ENCODE peak calls at places on chromosomes 7 and 10, in six cellular contexts. B is IMR-90, O is H9, E is neuronal stem cell, R is H1, G is trophoblast cell. Z is an unnamed sample.

GRCh38 chr10:89535185-89536012 is at the start of gene SLC16A12:
- DNase-seq in B (no peak), O (peak), E (peak), R (peak), G (no peak), Z (peak)

GRCh38 chr7:129952164-129952652 is 552 bp downstream of the UBE2H start:
- DNase-seq in B (no peak), O (peak), E (no peak), R (peak), G (no peak), Z (peak)

GRCh38 chr10:3624367-3624766 is 160.6 kb downstream of the KLF6 start:
- DNase-seq in B (peak), O (no peak), E (no peak), R (no peak), G (peak), Z (peak)

GRCh38 chr10:12768156-12768731 is 233.3 kb downstream of the CCDC3 start:
- DNase-seq in B (peak), O (no peak), E (no peak), R (peak), G (no peak), Z (peak)

GRCh38 chr10:131786756-131787605 is 113.8 kb upstream of the PPP2R2D start:
- DNase-seq in B (peak), O (peak), E (peak), R (no peak), G (no peak), Z (no peak)

GRCh38 chr7:8261711-8262695 is at the start of gene ICA1:
- DNase-seq in B (no peak), O (peak), E (peak), R (peak), G (peak), Z (peak)

GRCh38 chr7:63054191-63054661 is 944.4 kb upstream of the ZNF722 start:
- DNase-seq in B (no peak), O (no peak), E (no peak), R (no peak), G (no peak), Z (no peak)

GRCh38 chr7:30740417-30741181 is 11.3 kb upstream of the INMT start:
- DNase-seq in B (peak), O (peak), E (peak), R (peak), G (peak), Z (peak)

GRCh38 chr7:3267928-3268690 is 32.9 kb upstream of the SDK1 start:
- DNase-seq in B (peak), O (no peak), E (no peak), R (no peak), G (no peak), Z (peak)

GRCh38 chr10:35216303-35216905 is 89.8 kb downstream of the CREM start:
- DNase-seq in B (peak), O (no peak), E (no peak), R (no peak), G (no peak), Z (peak)

GRCh38 chr10:78768041-78768569 is 300.7 kb upstream of the ZMIZ1 start:
- DNase-seq in B (no peak), O (no peak), E (no peak), R (no peak), G (no peak), Z (no peak)

GRCh38 chr7:38681882-38682281 is 50.7 kb upstream of the AMPH start:
- DNase-seq in B (peak), O (no peak), E (no peak), R (no peak), G (no peak), Z (no peak)

DNA sequence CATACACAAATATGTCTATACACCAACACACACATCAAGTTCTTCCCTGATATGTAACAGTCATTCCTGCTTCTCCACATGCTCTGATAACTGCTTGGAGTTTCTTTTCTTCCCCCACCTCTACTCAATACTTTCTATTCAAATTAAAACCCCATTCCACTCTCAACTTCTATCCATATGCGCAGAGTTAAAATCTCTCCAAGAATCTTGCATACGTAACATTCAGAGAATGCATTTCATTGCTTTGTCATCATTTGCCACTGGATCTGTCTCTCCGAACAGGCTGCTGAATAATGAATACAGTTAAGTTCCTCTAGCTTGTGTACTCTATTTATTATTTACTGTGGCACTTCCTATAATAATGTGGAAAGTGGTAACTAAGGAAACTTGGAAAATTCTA is 68.8 kb downstream of the DGKB start:
- DNase-seq in B (no peak), O (no peak), E (no peak), R (no peak), G (no peak), Z (no peak)
- H2BK5ac ChIP-seq in B (no peak), O (no peak), E (no peak), R (peak), G (no peak), Z (no peak)

DNA sequence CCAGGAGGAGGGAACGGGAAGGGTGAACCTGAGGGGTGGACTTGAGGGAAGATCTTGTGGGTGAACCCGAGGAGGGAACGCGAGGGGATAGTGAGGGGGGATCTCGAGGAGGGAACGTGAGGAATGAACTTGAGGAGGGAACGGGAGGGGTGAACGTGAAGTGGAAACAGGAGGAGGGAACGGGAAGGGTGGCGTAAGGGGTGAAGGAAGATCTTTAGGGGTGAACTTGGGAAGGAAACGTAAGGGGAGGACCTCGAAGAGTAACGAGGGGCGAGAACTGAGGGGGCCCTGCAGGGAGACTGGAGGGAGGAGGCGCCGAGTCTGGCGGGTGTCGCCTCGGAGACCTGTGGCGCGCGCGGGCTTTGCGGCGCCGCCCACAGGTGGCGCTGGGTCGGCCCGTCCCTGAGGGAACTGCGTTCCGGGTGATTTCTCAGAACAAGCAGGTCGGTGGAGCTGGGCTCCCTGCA is 677 bp downstream of the MYO3A start:
- DNase-seq in B (no peak), O (peak), E (no peak), R (peak), G (peak), Z (no peak)
- H4K8ac ChIP-seq in B (no peak), O (no peak), E (no peak), R (peak), G (no peak), Z (no peak)

GRCh38 chr10:94069884-94070283 is 76.2 kb downstream of the PLCE1 start:
- DNase-seq in B (peak), O (no peak), E (no peak), R (no peak), G (no peak), Z (no peak)
- H2AFZ ChIP-seq in B (no peak), O (no peak), E (no peak), R (no peak), G (no peak), Z (no peak)

GRCh38 chr10:53597835-53598251 is 825.3 kb upstream of the MBL2 start:
- DNase-seq in B (no peak), O (no peak), E (peak), R (no peak), G (no peak), Z (peak)
- H2BK5ac ChIP-seq in B (no peak), O (no peak), E (no peak), R (peak), G (no peak), Z (peak)

DNA sequence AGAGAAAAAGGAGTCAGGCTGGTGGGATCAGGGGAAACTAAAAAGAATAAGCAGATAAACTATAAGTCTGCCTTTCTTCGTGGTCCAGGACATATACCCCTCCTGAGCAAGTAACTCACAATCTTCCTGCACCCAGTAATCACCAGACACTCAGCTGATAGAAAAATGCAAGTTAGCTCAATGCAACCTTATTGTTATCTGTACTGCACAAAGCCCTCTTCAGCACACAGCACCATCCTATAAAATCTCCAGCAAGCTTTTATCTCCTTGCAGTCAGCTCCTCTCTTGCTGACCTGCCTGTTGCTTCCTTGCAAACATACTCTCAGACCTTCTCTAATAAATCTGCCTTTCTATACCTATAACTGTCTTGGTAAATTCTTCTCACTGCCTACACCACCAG is 6.7 kb downstream of the SLC37A3 start:
- DNase-seq in B (no peak), O (no peak), E (no peak), R (no peak), G (no peak), Z (no peak)
- H4K8ac ChIP-seq in B (no peak), O (no peak), E (no peak), R (no peak), G (no peak), Z (no peak)

GRCh38 chr10:369441-370221 is 234.4 kb downstream of the ZMYND11 start:
- DNase-seq in B (peak), O (no peak), E (no peak), R (no peak), G (no peak), Z (peak)
- H2AFZ ChIP-seq in B (peak), O (no peak), E (no peak), R (no peak), G (peak), Z (no peak)

GRCh38 chr10:95312986-95313495 is 22.2 kb upstream of the PDLIM1 start:
- DNase-seq in B (no peak), O (no peak), E (no peak), R (no peak), G (no peak), Z (no peak)
- H2BK5ac ChIP-seq in B (no peak), O (no peak), E (no peak), R (no peak), G (no peak), Z (peak)

GRCh38 chr10:116670706-116671105 is 50.0 kb downstream of the PNLIPRP2 start:
- DNase-seq in B (no peak), O (no peak), E (no peak), R (no peak), G (no peak), Z (no peak)

GRCh38 chr10:116671274-116671926 is 50.6 kb downstream of the PNLIPRP2 start:
- DNase-seq in B (peak), O (no peak), E (no peak), R (no peak), G (peak), Z (no peak)

GRCh38 chr10:116668446-116668845 is 47.7 kb downstream of the PNLIPRP2 start:
- DNase-seq in B (no peak), O (no peak), E (no peak), R (no peak), G (no peak), Z (no peak)

GRCh38 chr10:116669080-116669479 is 48.3 kb downstream of the PNLIPRP2 start:
- DNase-seq in B (peak), O (peak), E (no peak), R (peak), G (no peak), Z (no peak)

GRCh38 chr10:116669832-116670644 is 49.3 kb downstream of the PNLIPRP2 start:
- DNase-seq in B (no peak), O (peak), E (no peak), R (peak), G (no peak), Z (no peak)
- H4K8ac ChIP-seq in B (no peak), O (no peak), E (no peak), R (peak), G (peak), Z (no peak)